ENCODE peak calls at places on chromosomes 6 and 20, in nine cellular contexts. One of them, this sample, is unnamed. For H3K9me3, the result is how much of the 10 kb centered on the place peaks cover.

GRCh38 chr20:58875111-58875510 is 22.6 kb downstream of the GNAS start:
- DNase-seq in HCT116: no peak
- DNase-seq in IMR-90: no peak
- DNase-seq in heart left ventricle: no peak
- DNase-seq in uterus: no peak
- DNase-seq in esophagus squamous epithelium: no peak
- DNase-seq in tibial nerve: no peak
- DNase-seq in A549: no peak
- DNase-seq in testis: no peak
- DNase-seq in this sample: no peak

GRCh38 chr6:3911614-3912336 is 62.6 kb downstream of the FAM50B start:
- DNase-seq in HCT116: peak
- DNase-seq in IMR-90: peak
- DNase-seq in heart left ventricle: peak
- DNase-seq in uterus: peak
- DNase-seq in esophagus squamous epithelium: no peak
- DNase-seq in tibial nerve: no peak
- DNase-seq in A549: peak
- DNase-seq in testis: peak
- DNase-seq in this sample: no peak

GRCh38 chr20:137668-138131 is 4.7 kb upstream of the DEFB126 start:
- DNase-seq in HCT116: peak
- DNase-seq in IMR-90: no peak
- DNase-seq in heart left ventricle: no peak
- DNase-seq in uterus: no peak
- DNase-seq in esophagus squamous epithelium: no peak
- DNase-seq in tibial nerve: no peak
- DNase-seq in A549: peak
- DNase-seq in testis: peak
- DNase-seq in this sample: no peak

GRCh38 chr20:40511478-40511877 is 177.6 kb downstream of the MAFB start:
- DNase-seq in HCT116: no peak
- DNase-seq in IMR-90: no peak
- DNase-seq in heart left ventricle: no peak
- DNase-seq in uterus: no peak
- DNase-seq in esophagus squamous epithelium: no peak
- DNase-seq in tibial nerve: peak
- DNase-seq in A549: no peak
- DNase-seq in testis: no peak
- DNase-seq in this sample: peak

GRCh38 chr6:128491041-128491642 is 29.3 kb downstream of the PTPRK start:
- DNase-seq in HCT116: peak
- DNase-seq in IMR-90: no peak
- DNase-seq in heart left ventricle: no peak
- DNase-seq in uterus: no peak
- DNase-seq in esophagus squamous epithelium: no peak
- DNase-seq in tibial nerve: no peak
- DNase-seq in A549: no peak
- DNase-seq in testis: no peak
- DNase-seq in this sample: peak

GRCh38 chr6:16670617-16671051 is 90.6 kb downstream of the ATXN1 start:
- DNase-seq in HCT116: no peak
- DNase-seq in IMR-90: no peak
- DNase-seq in heart left ventricle: no peak
- DNase-seq in uterus: no peak
- DNase-seq in esophagus squamous epithelium: no peak
- DNase-seq in tibial nerve: no peak
- DNase-seq in A549: no peak
- DNase-seq in testis: no peak
- DNase-seq in this sample: no peak

GRCh38 chr20:2179233-2179580 is 77.6 kb downstream of the STK35 start:
- DNase-seq in HCT116: no peak
- DNase-seq in IMR-90: no peak
- DNase-seq in heart left ventricle: no peak
- DNase-seq in uterus: no peak
- DNase-seq in esophagus squamous epithelium: no peak
- DNase-seq in tibial nerve: no peak
- DNase-seq in A549: no peak
- DNase-seq in testis: no peak
- DNase-seq in this sample: no peak

GRCh38 chr20:25032478-25033183 is 25.3 kb downstream of the ACSS1 start:
- DNase-seq in HCT116: no peak
- DNase-seq in IMR-90: no peak
- DNase-seq in heart left ventricle: no peak
- DNase-seq in uterus: peak
- DNase-seq in esophagus squamous epithelium: no peak
- DNase-seq in tibial nerve: peak
- DNase-seq in A549: no peak
- DNase-seq in testis: peak
- DNase-seq in this sample: no peak

GRCh38 chr6:15987569-15987968 is 141.3 kb upstream of the MYLIP start:
- DNase-seq in HCT116: no peak
- DNase-seq in IMR-90: peak
- DNase-seq in heart left ventricle: no peak
- DNase-seq in uterus: no peak
- DNase-seq in esophagus squamous epithelium: no peak
- DNase-seq in tibial nerve: no peak
- DNase-seq in A549: no peak
- DNase-seq in testis: no peak
- DNase-seq in this sample: no peak

GRCh38 chr6:93644611-93645010 is 225.3 kb upstream of the EPHA7 start:
- DNase-seq in HCT116: no peak
- DNase-seq in IMR-90: no peak
- DNase-seq in heart left ventricle: no peak
- DNase-seq in uterus: no peak
- DNase-seq in esophagus squamous epithelium: no peak
- DNase-seq in tibial nerve: no peak
- DNase-seq in A549: no peak
- DNase-seq in testis: no peak
- DNase-seq in this sample: no peak

GRCh38 chr20:11020712-11021111 is 346.9 kb upstream of the JAG1 start:
- DNase-seq in HCT116: no peak
- DNase-seq in IMR-90: no peak
- DNase-seq in heart left ventricle: no peak
- DNase-seq in uterus: no peak
- DNase-seq in esophagus squamous epithelium: no peak
- DNase-seq in tibial nerve: no peak
- DNase-seq in A549: no peak
- DNase-seq in testis: no peak
- DNase-seq in this sample: no peak

GRCh38 chr6:71404145-71404966 is 115.7 kb downstream of the OGFRL1 start:
- DNase-seq in HCT116: peak
- DNase-seq in IMR-90: peak
- DNase-seq in heart left ventricle: no peak
- DNase-seq in uterus: no peak
- DNase-seq in esophagus squamous epithelium: no peak
- DNase-seq in tibial nerve: no peak
- DNase-seq in A549: peak
- DNase-seq in testis: no peak
- DNase-seq in this sample: no peak

GRCh38 chr6:14066782-14067406 is 50.7 kb upstream of the CD83 start:
- DNase-seq in HCT116: peak
- DNase-seq in IMR-90: peak
- DNase-seq in heart left ventricle: no peak
- DNase-seq in uterus: peak
- DNase-seq in esophagus squamous epithelium: no peak
- DNase-seq in tibial nerve: no peak
- DNase-seq in A549: peak
- DNase-seq in testis: peak
- DNase-seq in this sample: peak

GRCh38 chr6:168012431-168013249 is 15.2 kb downstream of the KIF25 start:
- DNase-seq in HCT116: no peak
- DNase-seq in IMR-90: no peak
- DNase-seq in heart left ventricle: no peak
- DNase-seq in uterus: no peak
- DNase-seq in esophagus squamous epithelium: no peak
- DNase-seq in tibial nerve: no peak
- DNase-seq in A549: no peak
- DNase-seq in testis: no peak
- DNase-seq in this sample: no peak

GRCh38 chr6:20211941-20212391 is 303 bp downstream of the MBOAT1 start:
- DNase-seq in HCT116: no peak
- DNase-seq in IMR-90: no peak
- DNase-seq in heart left ventricle: peak
- DNase-seq in uterus: no peak
- DNase-seq in esophagus squamous epithelium: no peak
- DNase-seq in tibial nerve: no peak
- DNase-seq in A549: peak
- DNase-seq in testis: no peak
- DNase-seq in this sample: peak

DNA sequence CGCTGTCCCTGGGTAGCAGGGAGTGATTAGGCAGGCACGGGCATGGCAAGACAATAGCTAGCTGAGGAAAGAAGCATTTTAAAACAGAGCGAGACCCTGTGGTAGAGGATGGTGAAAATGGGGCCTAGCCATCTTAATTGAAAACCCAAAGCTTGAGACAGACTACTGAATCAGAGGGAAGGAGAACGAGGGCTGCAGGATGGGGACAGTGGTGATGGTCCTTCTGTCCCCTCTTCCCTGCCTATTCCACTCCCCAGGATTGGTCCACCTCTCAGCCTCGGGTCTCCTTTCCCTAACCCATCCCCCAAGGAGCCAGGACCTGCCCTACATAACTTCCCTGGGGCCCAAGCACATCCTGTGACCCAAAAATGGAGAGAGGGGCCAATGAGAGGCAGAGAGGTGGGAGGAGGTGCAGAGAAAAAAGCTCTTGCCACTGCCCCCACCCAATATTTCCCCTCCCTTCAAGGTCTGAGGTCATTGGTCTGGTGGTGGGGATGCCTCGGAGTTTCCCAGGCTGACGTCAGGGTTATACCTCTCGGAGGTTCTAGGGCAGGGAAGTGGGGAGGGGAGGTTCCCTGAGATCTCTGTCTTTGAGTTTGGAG is 884 bp upstream of the CUTA start:
- DNase-seq in HCT116: no peak
- DNase-seq in IMR-90: peak
- DNase-seq in heart left ventricle: peak
- DNase-seq in uterus: no peak
- DNase-seq in esophagus squamous epithelium: no peak
- DNase-seq in tibial nerve: no peak
- DNase-seq in A549: no peak
- DNase-seq in testis: no peak
- DNase-seq in this sample: no peak
- TF ChIP-seq POLR2A in HCT116: no peak
- TF ChIP-seq POLR2A in IMR-90: no peak
- TF ChIP-seq POLR2A in heart left ventricle: no peak
- TF ChIP-seq POLR2A in uterus: no peak
- TF ChIP-seq POLR2A in esophagus squamous epithelium: no peak
- TF ChIP-seq POLR2A in tibial nerve: no peak
- TF ChIP-seq POLR2A in A549: no peak
- TF ChIP-seq POLR2A in testis: no peak
- TF ChIP-seq POLR2A in this sample: no peak

GRCh38 chr6:22424196-22424595 is 127.4 kb upstream of the PRL start:
- DNase-seq in HCT116: no peak
- DNase-seq in IMR-90: no peak
- DNase-seq in heart left ventricle: no peak
- DNase-seq in uterus: no peak
- DNase-seq in esophagus squamous epithelium: no peak
- DNase-seq in tibial nerve: no peak
- DNase-seq in A549: no peak
- DNase-seq in testis: no peak
- DNase-seq in this sample: no peak

GRCh38 chr6:22418714-22419113 is 121.9 kb upstream of the PRL start:
- DNase-seq in HCT116: no peak
- DNase-seq in IMR-90: no peak
- DNase-seq in heart left ventricle: no peak
- DNase-seq in uterus: no peak
- DNase-seq in esophagus squamous epithelium: no peak
- DNase-seq in tibial nerve: no peak
- DNase-seq in A549: no peak
- DNase-seq in testis: no peak
- DNase-seq in this sample: no peak

GRCh38 chr6:22421187-22421586 is 124.4 kb upstream of the PRL start:
- DNase-seq in HCT116: no peak
- DNase-seq in IMR-90: no peak
- DNase-seq in heart left ventricle: no peak
- DNase-seq in uterus: no peak
- DNase-seq in esophagus squamous epithelium: no peak
- DNase-seq in tibial nerve: no peak
- DNase-seq in A549: no peak
- DNase-seq in testis: no peak
- DNase-seq in this sample: no peak
- H3K9me3 ChIP-seq in HCT116: under half
- H3K9me3 ChIP-seq in IMR-90: under half
- H3K9me3 ChIP-seq in heart left ventricle: under half
- H3K9me3 ChIP-seq in uterus: under half
- H3K9me3 ChIP-seq in esophagus squamous epithelium: under half
- H3K9me3 ChIP-seq in tibial nerve: under half
- H3K9me3 ChIP-seq in A549: under half
- H3K9me3 ChIP-seq in testis: under half
- H3K9me3 ChIP-seq in this sample: under half

GRCh38 chr6:140636698-140637402 is 1262.4 kb upstream of the CITED2 start:
- DNase-seq in HCT116: no peak
- DNase-seq in IMR-90: no peak
- DNase-seq in heart left ventricle: no peak
- DNase-seq in uterus: no peak
- DNase-seq in esophagus squamous epithelium: no peak
- DNase-seq in tibial nerve: no peak
- DNase-seq in A549: no peak
- DNase-seq in testis: no peak
- DNase-seq in this sample: no peak

GRCh38 chr6:140641412-140641811 is 1267.0 kb upstream of the CITED2 start:
- DNase-seq in HCT116: no peak
- DNase-seq in IMR-90: no peak
- DNase-seq in heart left ventricle: no peak
- DNase-seq in uterus: no peak
- DNase-seq in esophagus squamous epithelium: no peak
- DNase-seq in tibial nerve: no peak
- DNase-seq in A549: no peak
- DNase-seq in testis: no peak
- DNase-seq in this sample: no peak

DNA sequence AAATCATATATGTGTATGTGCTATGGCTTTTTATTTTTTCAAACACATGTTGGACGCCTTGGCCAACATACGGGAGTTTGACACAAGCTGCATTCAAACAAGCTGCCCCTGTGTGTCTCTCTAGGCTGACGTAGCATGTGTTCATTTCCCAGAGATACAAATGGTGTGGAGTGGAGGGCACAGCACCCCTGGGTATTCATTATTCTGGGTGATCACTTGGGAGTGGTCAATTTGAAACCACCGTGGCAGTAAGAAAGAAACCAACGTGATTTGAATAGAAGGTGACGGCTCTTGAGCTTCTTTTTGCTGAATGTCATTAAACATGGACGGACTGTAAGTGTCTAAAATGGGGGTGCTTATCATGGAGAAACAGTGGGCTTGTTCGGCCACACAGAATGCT is 1261.8 kb upstream of the CITED2 start:
- DNase-seq in HCT116: no peak
- DNase-seq in IMR-90: no peak
- DNase-seq in heart left ventricle: no peak
- DNase-seq in uterus: no peak
- DNase-seq in esophagus squamous epithelium: no peak
- DNase-seq in tibial nerve: no peak
- DNase-seq in A549: no peak
- DNase-seq in testis: no peak
- DNase-seq in this sample: no peak
- TF ChIP-seq POLR2A in HCT116: no peak
- TF ChIP-seq POLR2A in IMR-90: no peak
- TF ChIP-seq POLR2A in heart left ventricle: no peak
- TF ChIP-seq POLR2A in uterus: no peak
- TF ChIP-seq POLR2A in esophagus squamous epithelium: no peak
- TF ChIP-seq POLR2A in tibial nerve: no peak
- TF ChIP-seq POLR2A in A549: no peak
- TF ChIP-seq POLR2A in testis: no peak
- TF ChIP-seq POLR2A in this sample: no peak

GRCh38 chr20:29742699-29743100 is 1514.8 kb upstream of the DEFB115 start:
- DNase-seq in HCT116: no peak
- DNase-seq in IMR-90: no peak
- DNase-seq in heart left ventricle: no peak
- DNase-seq in uterus: no peak
- DNase-seq in esophagus squamous epithelium: no peak
- DNase-seq in tibial nerve: no peak
- DNase-seq in A549: no peak
- DNase-seq in testis: no peak
- DNase-seq in this sample: no peak
- H3K9me3 ChIP-seq in HCT116: under half
- H3K9me3 ChIP-seq in IMR-90: under half
- H3K9me3 ChIP-seq in heart left ventricle: under half
- H3K9me3 ChIP-seq in uterus: under half
- H3K9me3 ChIP-seq in esophagus squamous epithelium: under half
- H3K9me3 ChIP-seq in tibial nerve: under half
- H3K9me3 ChIP-seq in A549: under half
- H3K9me3 ChIP-seq in testis: under half
- H3K9me3 ChIP-seq in this sample: under half